ENCODE peak calls at places on chromosomes 16 and 17, in five cellular contexts. K is heart left ventricle; W is stimulated activated naive CD4-positive, alpha-beta T cell; C is AML-193; B is skeletal muscle cell. J is an unnamed sample.

GRCh38 chr17:70017112-70017511 is 57.9 kb upstream of the KCNJ16 start:
- DNase-seq in K (no peak), W (no peak), C (no peak), B (no peak), J (no peak)

GRCh38 chr16:28064706-28065249 is 1.3 kb upstream of the GSG1L start:
- DNase-seq in K (no peak), W (no peak), C (no peak), B (no peak), J (no peak)

GRCh38 chr17:79085154-79085920 is 10.7 kb downstream of the ENGASE start:
- DNase-seq in K (peak; percentile 27), W (no peak), C (no peak), B (no peak), J (no peak)

GRCh38 chr16:67531247-67531646 is 2.6 kb downstream of the RIPOR1 start:
- DNase-seq in K (no peak), W (no peak), C (peak; percentile 78), B (no peak), J (no peak)

GRCh38 chr16:81598083-81598482 is 153.5 kb downstream of the CMIP start:
- DNase-seq in K (no peak), W (no peak), C (no peak), B (no peak), J (no peak)

GRCh38 chr17:80474231-80474932 is 2.0 kb downstream of the NPTX1 start:
- DNase-seq in K (no peak), W (no peak), C (peak; percentile 73), B (no peak), J (no peak)

GRCh38 chr16:11148045-11148444 is 108.0 kb downstream of the SOCS1 start:
- DNase-seq in K (no peak), W (no peak), C (no peak), B (no peak), J (no peak)

GRCh38 chr17:55588446-55588845 is 77.2 kb upstream of the SMIM36 start:
- DNase-seq in K (no peak), W (no peak), C (no peak), B (no peak), J (no peak)

GRCh38 chr17:32609085-32609484 is 122.3 kb downstream of the CDK5R1 start:
- DNase-seq in K (peak; percentile 67), W (peak; percentile 76), C (peak; percentile 96), B (no peak), J (peak; percentile 80)

GRCh38 chr17:80791758-80792284 is 199.8 kb upstream of the CHMP6 start:
- DNase-seq in K (peak; percentile 57), W (no peak), C (no peak), B (peak; percentile 90), J (no peak)

GRCh38 chr16:14172200-14172805 is 101.2 kb downstream of the MRTFB start:
- DNase-seq in K (no peak), W (no peak), C (no peak), B (peak; percentile 43), J (no peak)

GRCh38 chr17:74450925-74451403 is 15.5 kb upstream of the CD300A start:
- DNase-seq in K (no peak), W (no peak), C (no peak), B (no peak), J (no peak)

GRCh38 chr16:86946981-86947380 is 368.6 kb downstream of the FOXL1 start:
- DNase-seq in K (no peak), W (no peak), C (no peak), B (no peak), J (no peak)

GRCh38 chr17:47978324-47978723 is 7.4 kb downstream of the CDK5RAP3 start:
- DNase-seq in K (peak; percentile 59), W (peak; percentile 2), C (peak; percentile 42), B (no peak), J (peak; percentile 35)

GRCh38 chr17:47719411-47720152 is 13.5 kb upstream of the TBX21 start:
- DNase-seq in K (no peak), W (no peak), C (peak; percentile 33), B (peak; percentile 46), J (no peak)

GRCh38 chr16:17211797-17212196 is 259.0 kb downstream of the XYLT1 start:
- DNase-seq in K (no peak), W (peak; percentile 22), C (no peak), B (no peak), J (peak; percentile 39)

GRCh38 chr16:4381935-4382794 is 10.5 kb downstream of the VASN start:
- DNase-seq in K (peak; percentile 18), W (no peak), C (no peak), B (no peak), J (no peak)

GRCh38 chr16:82888616-82889015 is 261.8 kb downstream of the CDH13 start:
- DNase-seq in K (no peak), W (no peak), C (no peak), B (peak; percentile 84), J (no peak)

GRCh38 chr16:75329933-75330332 is 78.5 kb upstream of the BCAR1 start:
- DNase-seq in K (no peak), W (no peak), C (no peak), B (no peak), J (no peak)

GRCh38 chr16:8109510-8110369 is 480.6 kb downstream of the TMEM114 start:
- DNase-seq in K (no peak), W (no peak), C (no peak), B (no peak), J (no peak)

J was measured in T-cell.